ENCODE peak calls at places on chromosomes 1 and 21, in five cellular contexts. One of them, this sample, is unnamed.
A peak's percentile ranks its signal among the peaks of the same experiment; 100 is the strongest.

GRCh38 chr1:178371236-178371635 is 125.5 kb downstream of the CLEC20A start:
- DNase-seq in glutamatergic neuron: peak; percentile 31
- DNase-seq in fibroblast of the aortic adventitia: peak; percentile 58
- DNase-seq in stomach: no peak
- DNase-seq in vagina: no peak
- DNase-seq in this sample: no peak

GRCh38 chr1:45205000-45205909 is 1.1 kb downstream of the ZSWIM5 start:
- DNase-seq in glutamatergic neuron: peak; percentile 54
- DNase-seq in fibroblast of the aortic adventitia: peak; percentile 35
- DNase-seq in stomach: peak; percentile 39
- DNase-seq in vagina: no peak
- DNase-seq in this sample: no peak

GRCh38 chr1:33348194-33348593 is 27.3 kb upstream of the A3GALT2 start:
- DNase-seq in glutamatergic neuron: no peak
- DNase-seq in fibroblast of the aortic adventitia: peak; percentile 49
- DNase-seq in stomach: no peak
- DNase-seq in vagina: no peak
- DNase-seq in this sample: no peak

GRCh38 chr1:15328785-15329480 is 80.8 kb upstream of the EFHD2 start:
- DNase-seq in glutamatergic neuron: no peak
- DNase-seq in fibroblast of the aortic adventitia: peak; percentile 87
- DNase-seq in stomach: peak; percentile 63
- DNase-seq in vagina: no peak
- DNase-seq in this sample: peak; percentile 62

GRCh38 chr21:35023396-35024070 is 25.6 kb downstream of the RUNX1 start:
- DNase-seq in glutamatergic neuron: no peak
- DNase-seq in fibroblast of the aortic adventitia: no peak
- DNase-seq in stomach: no peak
- DNase-seq in vagina: no peak
- DNase-seq in this sample: no peak

GRCh38 chr1:175845371-175845770 is 102.0 kb upstream of the TNR start:
- DNase-seq in glutamatergic neuron: no peak
- DNase-seq in fibroblast of the aortic adventitia: no peak
- DNase-seq in stomach: no peak
- DNase-seq in vagina: no peak
- DNase-seq in this sample: no peak

GRCh38 chr21:14482165-14482564 is 64.0 kb downstream of the SAMSN1 start:
- DNase-seq in glutamatergic neuron: no peak
- DNase-seq in fibroblast of the aortic adventitia: no peak
- DNase-seq in stomach: no peak
- DNase-seq in vagina: no peak
- DNase-seq in this sample: no peak

GRCh38 chr1:226937940-226938725 is 2.0 kb upstream of the COQ8A start:
- DNase-seq in glutamatergic neuron: no peak
- DNase-seq in fibroblast of the aortic adventitia: no peak
- DNase-seq in stomach: no peak
- DNase-seq in vagina: peak; percentile 34
- DNase-seq in this sample: no peak

GRCh38 chr1:161044908-161045748 is 649 bp downstream of the USF1 start:
- DNase-seq in glutamatergic neuron: peak; percentile 87
- DNase-seq in fibroblast of the aortic adventitia: peak; percentile 58
- DNase-seq in stomach: peak; percentile 64
- DNase-seq in vagina: no peak
- DNase-seq in this sample: peak; percentile 74

GRCh38 chr21:36260802-36261201 is 59.2 kb upstream of the MORC3 start:
- DNase-seq in glutamatergic neuron: no peak
- DNase-seq in fibroblast of the aortic adventitia: no peak
- DNase-seq in stomach: no peak
- DNase-seq in vagina: no peak
- DNase-seq in this sample: no peak

GRCh38 chr1:39205102-39205780 is 746 bp downstream of the MACF1 start:
- DNase-seq in glutamatergic neuron: no peak
- DNase-seq in fibroblast of the aortic adventitia: peak; percentile 77
- DNase-seq in stomach: peak; percentile 34
- DNase-seq in vagina: no peak
- DNase-seq in this sample: peak; percentile 49

GRCh38 chr1:5551274-5551966 is 440.8 kb downstream of the NPHP4 start:
- DNase-seq in glutamatergic neuron: no peak
- DNase-seq in fibroblast of the aortic adventitia: no peak
- DNase-seq in stomach: no peak
- DNase-seq in vagina: no peak
- DNase-seq in this sample: no peak

GRCh38 chr21:15850645-15851044 is 120.9 kb downstream of the USP25 start:
- DNase-seq in glutamatergic neuron: no peak
- DNase-seq in fibroblast of the aortic adventitia: peak; percentile 69
- DNase-seq in stomach: no peak
- DNase-seq in vagina: no peak
- DNase-seq in this sample: no peak

GRCh38 chr1:91278754-91279153 is 125.9 kb downstream of the HFM1 start:
- DNase-seq in glutamatergic neuron: no peak
- DNase-seq in fibroblast of the aortic adventitia: peak; percentile 49
- DNase-seq in stomach: no peak
- DNase-seq in vagina: no peak
- DNase-seq in this sample: no peak

GRCh38 chr1:160257411-160258015 is 4.8 kb downstream of the DCAF8 start:
- DNase-seq in glutamatergic neuron: no peak
- DNase-seq in fibroblast of the aortic adventitia: no peak
- DNase-seq in stomach: no peak
- DNase-seq in vagina: no peak
- DNase-seq in this sample: no peak

GRCh38 chr1:29577512-29577911 is 341.2 kb downstream of the PTPRU start:
- DNase-seq in glutamatergic neuron: no peak
- DNase-seq in fibroblast of the aortic adventitia: no peak
- DNase-seq in stomach: no peak
- DNase-seq in vagina: no peak
- DNase-seq in this sample: no peak

GRCh38 chr1:89546082-89546889 is 21.7 kb downstream of the LRRC8B start:
- DNase-seq in glutamatergic neuron: no peak
- DNase-seq in fibroblast of the aortic adventitia: peak; percentile 37
- DNase-seq in stomach: no peak
- DNase-seq in vagina: no peak
- DNase-seq in this sample: no peak

GRCh38 chr1:78168306-78168705 is 122.5 kb downstream of the GIPC2 start:
- DNase-seq in glutamatergic neuron: no peak
- DNase-seq in fibroblast of the aortic adventitia: peak; percentile 9
- DNase-seq in stomach: no peak
- DNase-seq in vagina: no peak
- DNase-seq in this sample: no peak

GRCh38 chr1:183318433-183318832 is 99.7 kb downstream of the NMNAT2 start:
- DNase-seq in glutamatergic neuron: no peak
- DNase-seq in fibroblast of the aortic adventitia: peak; percentile 97
- DNase-seq in stomach: peak; percentile 42
- DNase-seq in vagina: no peak
- DNase-seq in this sample: peak; percentile 77

GRCh38 chr1:158496379-158496778 is 24.4 kb downstream of the OR10R2 start:
- DNase-seq in glutamatergic neuron: no peak
- DNase-seq in fibroblast of the aortic adventitia: peak; percentile 0
- DNase-seq in stomach: no peak
- DNase-seq in vagina: no peak
- DNase-seq in this sample: peak; percentile 7

GRCh38 chr1:171653796-171654704 is 1.6 kb upstream of the MYOC start:
- DNase-seq in glutamatergic neuron: no peak
- DNase-seq in fibroblast of the aortic adventitia: peak; percentile 52
- DNase-seq in stomach: no peak
- DNase-seq in vagina: no peak
- DNase-seq in this sample: no peak

GRCh38 chr1:109628540-109629321 is 9.1 kb downstream of the AMPD2 start:
- DNase-seq in glutamatergic neuron: no peak
- DNase-seq in fibroblast of the aortic adventitia: no peak
- DNase-seq in stomach: no peak
- DNase-seq in vagina: peak; percentile 89
- DNase-seq in this sample: no peak

GRCh38 chr1:66750578-66750977 is 1.7 kb upstream of the DYNLT5 start:
- DNase-seq in glutamatergic neuron: no peak
- DNase-seq in fibroblast of the aortic adventitia: no peak
- DNase-seq in stomach: no peak
- DNase-seq in vagina: no peak
- DNase-seq in this sample: no peak

DNA sequence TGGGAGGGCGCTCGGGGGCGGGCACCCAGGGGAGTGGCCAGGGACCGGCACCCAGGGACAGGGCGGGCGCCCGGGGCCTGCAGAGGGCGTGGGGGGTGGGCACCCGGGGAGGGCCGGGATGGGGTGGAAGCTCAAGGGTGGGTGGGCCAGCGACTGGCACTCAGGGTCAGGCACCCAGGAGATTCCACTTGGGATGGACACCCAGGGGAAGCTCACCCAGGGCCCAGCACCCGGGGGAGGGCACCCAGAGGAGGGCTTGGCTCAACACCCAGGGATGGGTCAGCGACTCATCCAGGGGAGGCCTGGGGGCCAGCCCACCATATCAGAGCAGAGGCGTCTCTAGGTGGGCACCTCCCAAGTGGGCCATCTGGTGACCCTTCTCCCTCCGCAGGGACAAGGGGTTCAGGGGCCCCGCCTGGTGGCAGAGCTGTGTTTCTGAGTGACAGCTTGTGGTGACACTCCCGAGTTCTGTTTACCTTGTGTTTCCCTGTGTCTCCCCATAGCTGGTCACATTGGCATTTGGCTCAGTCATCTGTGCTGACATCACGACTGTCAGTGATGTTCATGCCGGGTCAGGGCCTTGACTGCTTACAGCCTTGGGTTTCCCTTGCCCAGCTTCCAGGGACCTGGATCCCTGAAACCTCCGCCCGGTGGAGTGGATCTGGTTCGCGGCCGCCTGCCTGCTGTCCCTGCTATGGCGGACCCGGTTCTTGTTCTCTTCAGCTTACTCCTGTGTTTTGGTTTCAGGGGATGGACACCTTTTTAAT is 749 bp downstream of the IBA57 start:
- DNase-seq in glutamatergic neuron: peak; percentile 58
- DNase-seq in fibroblast of the aortic adventitia: peak; percentile 49
- DNase-seq in stomach: peak; percentile 63
- DNase-seq in vagina: no peak
- DNase-seq in this sample: peak; percentile 72
- TF ChIP-seq CTCF in glutamatergic neuron: no peak
- TF ChIP-seq CTCF in fibroblast of the aortic adventitia: peak; percentile 17
- TF ChIP-seq CTCF in stomach: no peak
- TF ChIP-seq CTCF in vagina: no peak
- TF ChIP-seq CTCF in this sample: peak; percentile 45

GRCh38 chr1:118564961-118565360 is 379.9 kb upstream of the SPAG17 start:
- DNase-seq in glutamatergic neuron: no peak
- DNase-seq in fibroblast of the aortic adventitia: no peak
- DNase-seq in stomach: no peak
- DNase-seq in vagina: no peak
- DNase-seq in this sample: no peak

GRCh38 chr1:118563969-118564951 is 379.2 kb upstream of the SPAG17 start:
- DNase-seq in glutamatergic neuron: no peak
- DNase-seq in fibroblast of the aortic adventitia: no peak
- DNase-seq in stomach: no peak
- DNase-seq in vagina: no peak
- DNase-seq in this sample: peak; percentile 13
- TF ChIP-seq CTCF in glutamatergic neuron: peak; percentile 16
- TF ChIP-seq CTCF in fibroblast of the aortic adventitia: no peak
- TF ChIP-seq CTCF in stomach: no peak
- TF ChIP-seq CTCF in vagina: no peak
- TF ChIP-seq CTCF in this sample: no peak

DNA sequence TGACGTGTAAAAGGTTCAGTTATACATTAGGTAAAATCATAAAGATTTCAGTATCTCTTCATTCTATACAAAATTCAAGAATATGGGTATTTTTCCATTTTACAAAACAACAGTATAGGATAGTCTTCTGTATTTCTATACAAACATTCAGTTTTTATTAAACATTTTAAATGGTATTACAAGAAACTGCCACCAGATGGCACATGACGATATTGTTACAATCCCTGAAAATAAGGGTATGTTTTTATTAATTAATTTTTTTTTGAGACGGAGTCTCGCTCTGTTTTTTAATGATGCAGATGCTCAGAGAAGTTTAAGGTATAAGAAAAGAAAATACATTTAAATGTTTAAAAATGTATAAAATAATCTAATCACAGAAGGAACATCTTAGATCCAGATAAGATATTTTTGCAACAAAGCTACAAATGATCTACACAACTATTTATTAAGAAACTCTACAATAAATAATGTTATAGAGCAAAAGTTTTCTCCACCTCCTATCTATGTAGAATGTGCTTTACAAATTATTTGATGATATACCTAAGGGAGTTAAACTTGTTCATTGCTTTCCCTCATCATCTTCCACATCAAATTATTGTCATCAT is 23.5 kb upstream of the RSBN1 start:
- DNase-seq in glutamatergic neuron: no peak
- DNase-seq in fibroblast of the aortic adventitia: peak; percentile 81
- DNase-seq in stomach: no peak
- DNase-seq in vagina: no peak
- DNase-seq in this sample: peak; percentile 48
- TF ChIP-seq CTCF in glutamatergic neuron: peak; percentile 78
- TF ChIP-seq CTCF in fibroblast of the aortic adventitia: peak; percentile 45
- TF ChIP-seq CTCF in stomach: peak; percentile 66
- TF ChIP-seq CTCF in vagina: peak; percentile 42
- TF ChIP-seq CTCF in this sample: peak; percentile 29

GRCh38 chr1:37096523-37096922 is 62.2 kb upstream of the GRIK3 start:
- DNase-seq in glutamatergic neuron: no peak
- DNase-seq in fibroblast of the aortic adventitia: no peak
- DNase-seq in stomach: no peak
- DNase-seq in vagina: no peak
- DNase-seq in this sample: peak; percentile 44
- TF ChIP-seq CTCF in glutamatergic neuron: peak; percentile 64
- TF ChIP-seq CTCF in fibroblast of the aortic adventitia: no peak
- TF ChIP-seq CTCF in stomach: no peak
- TF ChIP-seq CTCF in vagina: no peak
- TF ChIP-seq CTCF in this sample: no peak

GRCh38 chr1:240608707-240609106 is 3.2 kb downstream of the GREM2 start:
- DNase-seq in glutamatergic neuron: no peak
- DNase-seq in fibroblast of the aortic adventitia: no peak
- DNase-seq in stomach: no peak
- DNase-seq in vagina: no peak
- DNase-seq in this sample: no peak
- TF ChIP-seq CTCF in glutamatergic neuron: peak; percentile 32
- TF ChIP-seq CTCF in fibroblast of the aortic adventitia: peak; percentile 24
- TF ChIP-seq CTCF in stomach: no peak
- TF ChIP-seq CTCF in vagina: no peak
- TF ChIP-seq CTCF in this sample: peak; percentile 19

GRCh38 chr1:214920337-214920736 is 162.2 kb upstream of the KCNK2 start:
- DNase-seq in glutamatergic neuron: no peak
- DNase-seq in fibroblast of the aortic adventitia: no peak
- DNase-seq in stomach: no peak
- DNase-seq in vagina: no peak
- DNase-seq in this sample: no peak

GRCh38 chr1:214912127-214912526 is 170.4 kb upstream of the KCNK2 start:
- DNase-seq in glutamatergic neuron: no peak
- DNase-seq in fibroblast of the aortic adventitia: no peak
- DNase-seq in stomach: no peak
- DNase-seq in vagina: no peak
- DNase-seq in this sample: no peak

GRCh38 chr1:214918745-214919144 is 163.8 kb upstream of the KCNK2 start:
- DNase-seq in glutamatergic neuron: no peak
- DNase-seq in fibroblast of the aortic adventitia: no peak
- DNase-seq in stomach: no peak
- DNase-seq in vagina: no peak
- DNase-seq in this sample: no peak

GRCh38 chr1:214917081-214917635 is 165.4 kb upstream of the KCNK2 start:
- DNase-seq in glutamatergic neuron: no peak
- DNase-seq in fibroblast of the aortic adventitia: no peak
- DNase-seq in stomach: no peak
- DNase-seq in vagina: no peak
- DNase-seq in this sample: no peak
- TF ChIP-seq CTCF in glutamatergic neuron: no peak
- TF ChIP-seq CTCF in fibroblast of the aortic adventitia: no peak
- TF ChIP-seq CTCF in stomach: no peak
- TF ChIP-seq CTCF in vagina: no peak
- TF ChIP-seq CTCF in this sample: no peak

This sample was measured in GM13976.